ENCODE peak calls at places on chromosomes 12 and 14, in six cellular contexts. P is fibroblast of lung, W is cardiac muscle cell, F is WERI-Rb-1, J is astrocyte of the cerebellum, C is right lobe of liver. D is an unnamed sample.

GRCh38 chr12:109491671-109492070 is 14.2 kb downstream of the UBE3B start:
- DNase-seq in J (no peak), C (no peak), W (no peak), F (no peak), P (no peak), D (no peak)

GRCh38 chr12:51395283-51396230 is 4.4 kb upstream of the GALNT6 start:
- DNase-seq in W (no peak), P (no peak), C (no peak), J (no peak), F (no peak), D (no peak)

GRCh38 chr14:96682401-96682800 is 114.8 kb upstream of the VRK1 start:
- DNase-seq in J (no peak), C (no peak), P (no peak), F (no peak), W (no peak), D (no peak)

GRCh38 chr12:6384499-6385436 is 806 bp downstream of the LTBR start:
- DNase-seq in J (no peak), C (peak; percentile 76), F (no peak), W (no peak), P (no peak), D (no peak)

GRCh38 chr14:49659526-49660455 is 24.7 kb upstream of the DNAAF2 start:
- DNase-seq in C (no peak), W (no peak), J (no peak), F (no peak), P (no peak), D (no peak)

GRCh38 chr12:100215209-100215608 is 14.6 kb downstream of the ACTR6 start:
- DNase-seq in P (no peak), W (no peak), F (no peak), C (no peak), J (no peak), D (no peak)

GRCh38 chr14:65926935-65927700 is 514.6 kb downstream of the FUT8 start:
- DNase-seq in P (no peak), F (no peak), J (no peak), C (no peak), W (no peak), D (no peak)

GRCh38 chr12:48489012-48489411 is 6.7 kb downstream of the C12orf54 start:
- DNase-seq in W (peak; percentile 1), P (no peak), F (no peak), J (no peak), C (no peak), D (no peak)

GRCh38 chr14:26204954-26205479 is 392.8 kb downstream of the NOVA1 start:
- DNase-seq in W (peak; percentile 68), F (peak; percentile 5), J (peak; percentile 8), C (no peak), P (peak; percentile 30), D (peak; percentile 40)

GRCh38 chr12:116799955-116800354 is 61.8 kb downstream of the RNFT2 start:
- DNase-seq in J (no peak), W (no peak), P (no peak), C (no peak), F (no peak), D (no peak)
- TF ChIP-seq CTCF in J (no peak), W (no peak), P (no peak), C (no peak), F (no peak), D (no peak)

DNA sequence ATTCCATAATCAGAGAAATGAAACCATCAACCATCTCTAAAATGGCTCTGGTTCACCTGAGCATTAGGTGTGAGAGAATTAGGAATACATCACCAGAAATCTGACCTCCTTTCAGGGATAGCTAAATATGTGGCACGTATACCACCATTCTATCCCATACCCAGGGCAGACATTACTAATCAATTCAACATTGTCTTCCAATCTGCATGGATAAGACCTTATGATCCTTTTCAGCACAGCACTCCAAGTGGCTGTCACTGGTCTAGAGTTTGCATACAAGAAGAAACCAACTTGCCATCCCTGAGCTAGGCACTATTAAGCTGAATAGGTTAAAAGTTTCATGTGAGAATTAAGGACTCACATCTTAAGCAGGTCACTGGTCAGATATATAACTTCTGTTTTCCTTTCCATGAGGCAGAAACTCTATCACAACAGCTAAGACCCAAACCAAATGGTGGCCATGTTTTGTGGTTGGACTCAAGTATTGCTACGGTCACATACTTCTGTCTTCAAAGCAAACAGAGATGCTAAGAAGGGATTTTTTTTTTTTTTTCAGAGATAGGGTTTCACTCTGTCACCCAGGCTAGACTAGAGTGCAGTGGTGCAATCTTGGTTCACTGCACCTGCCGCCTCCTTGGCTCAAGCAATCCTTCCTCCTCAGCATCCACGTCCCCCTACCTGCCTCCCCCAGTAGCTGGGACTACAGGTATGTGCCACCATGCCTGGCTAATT is 249.0 kb downstream of the DPF3 start:
- DNase-seq in F (peak; percentile 34), W (no peak), J (no peak), C (no peak), P (no peak), D (no peak)
- TF ChIP-seq CTCF in F (peak; percentile 17), W (no peak), J (no peak), C (no peak), P (no peak), D (no peak)

GRCh38 chr14:22600027-22600426 is 1.9 kb downstream of the ABHD4 start:
- DNase-seq in J (no peak), F (no peak), C (no peak), W (no peak), P (no peak), D (no peak)

GRCh38 chr14:22599349-22599748 is 1.2 kb downstream of the ABHD4 start:
- DNase-seq in C (no peak), F (no peak), P (no peak), W (no peak), J (no peak), D (no peak)

GRCh38 chr14:22597771-22598098 is 365 bp upstream of the ABHD4 start:
- DNase-seq in C (no peak), W (peak; percentile 21), F (no peak), J (no peak), P (peak; percentile 16), D (no peak)

GRCh38 chr14:22598099-22598895 is at the start of gene ABHD4:
- DNase-seq in C (peak; percentile 92), P (peak; percentile 68), J (no peak), W (peak; percentile 75), F (peak; percentile 79), D (peak; percentile 66)

GRCh38 chr14:22598896-22599244 is 770 bp downstream of the ABHD4 start:
- DNase-seq in C (no peak), J (peak; percentile 28), P (peak; percentile 71), W (peak; percentile 44), F (peak; percentile 19), D (no peak)
- TF ChIP-seq CTCF in C (no peak), J (peak; percentile 45), P (peak; percentile 26), W (peak; percentile 31), F (no peak), D (no peak)

DNA sequence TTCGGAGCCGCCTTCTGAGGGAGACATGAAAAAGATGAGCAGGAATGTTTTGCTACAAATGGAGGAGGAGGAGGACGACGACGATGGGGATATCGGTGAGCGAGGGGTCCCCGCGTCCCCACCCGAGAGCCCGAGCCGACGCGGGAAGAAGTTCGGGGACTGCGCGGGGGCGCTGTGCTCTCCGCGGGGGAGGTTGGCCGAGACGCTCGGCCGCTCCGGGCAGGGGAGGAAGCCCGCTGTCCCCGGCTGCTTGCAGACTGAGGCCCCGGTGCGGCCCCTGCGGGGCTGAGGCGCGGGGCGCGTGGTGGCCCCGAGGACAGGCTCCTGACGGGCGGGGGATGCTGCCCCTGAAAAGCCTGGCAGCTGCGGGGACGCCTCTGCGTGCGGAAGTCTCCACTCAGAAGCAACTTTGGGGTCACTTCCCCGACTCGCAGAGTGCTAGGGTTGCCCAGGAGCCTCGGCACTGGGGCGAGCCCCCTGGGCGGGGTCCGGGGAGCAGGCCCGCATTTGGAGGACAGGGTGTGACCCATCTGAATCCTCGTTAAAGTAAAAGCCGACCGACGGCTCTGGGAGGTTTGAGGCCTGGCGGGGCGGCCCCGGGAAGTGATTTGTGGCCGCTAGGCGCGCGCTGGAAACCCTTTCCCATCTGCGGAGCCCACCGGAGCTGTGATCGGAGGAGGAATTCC is 545 bp downstream of the ANO6 start:
- DNase-seq in P (peak; percentile 48), W (peak; percentile 57), J (no peak), C (peak; percentile 74), F (peak; percentile 37), D (peak; percentile 58)
- TF ChIP-seq CTCF in P (peak; percentile 19), W (peak; percentile 43), J (peak; percentile 41), C (peak; percentile 35), F (peak; percentile 40), D (peak; percentile 54)

GRCh38 chr14:22112004-22112403 is 438.4 kb upstream of the OR4E1 start:
- DNase-seq in C (no peak), F (peak; percentile 7), W (no peak), P (no peak), J (no peak), D (peak; percentile 51)

GRCh38 chr14:22105643-22106042 is 432.0 kb upstream of the OR4E1 start:
- DNase-seq in C (no peak), F (no peak), P (no peak), W (no peak), J (no peak), D (no peak)

GRCh38 chr14:22104971-22105641 is 431.5 kb upstream of the OR4E1 start:
- DNase-seq in P (no peak), F (no peak), C (no peak), J (no peak), W (no peak), D (no peak)

GRCh38 chr14:22107734-22108133 is 434.1 kb upstream of the OR4E1 start:
- DNase-seq in W (no peak), C (no peak), F (no peak), P (no peak), J (no peak), D (no peak)

DNA sequence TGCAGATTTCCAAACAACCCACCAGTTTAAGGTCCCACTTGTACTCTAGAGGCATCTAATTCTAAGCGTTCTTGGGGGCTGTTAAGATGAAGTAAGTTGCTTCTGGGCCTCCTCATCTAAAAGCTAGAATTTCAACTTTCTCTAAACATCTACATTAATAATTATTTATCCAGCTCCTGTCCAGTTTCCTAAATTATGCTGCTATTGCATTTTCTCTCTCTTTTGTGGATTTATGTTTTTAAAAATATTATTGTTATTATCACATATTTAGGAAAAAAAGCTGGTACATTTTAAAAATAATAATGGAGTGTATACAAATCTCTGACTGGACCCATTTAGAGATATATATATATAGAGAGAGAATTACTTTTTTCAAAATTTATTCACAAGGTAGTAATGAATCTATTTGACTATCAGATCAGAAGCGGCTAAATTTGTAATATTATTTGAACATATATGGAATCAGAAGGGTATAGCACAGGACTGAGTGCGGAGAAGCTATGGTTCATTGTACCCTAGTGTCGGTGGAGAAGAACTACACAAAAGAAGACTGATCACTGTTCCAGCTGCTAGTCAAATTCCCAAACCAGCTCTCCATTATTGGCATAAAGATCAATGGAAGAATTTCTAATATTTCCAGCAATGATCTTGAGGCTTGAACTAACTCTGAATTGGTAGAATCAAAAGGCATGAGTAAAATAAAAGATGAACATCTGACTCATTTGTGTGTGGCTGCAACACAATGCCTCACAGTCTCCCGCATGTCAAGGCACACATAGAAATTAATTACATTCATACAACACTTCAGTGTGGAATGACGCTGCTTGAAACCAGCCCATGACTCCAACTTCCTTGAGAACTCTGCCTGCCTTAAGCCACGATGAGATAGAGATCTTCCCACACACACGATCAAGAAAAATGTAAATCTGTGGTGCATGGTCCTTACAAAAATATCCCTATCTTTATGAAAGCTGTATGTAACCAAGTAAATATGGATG is 433.4 kb upstream of the OR4E1 start:
- DNase-seq in F (no peak), C (no peak), P (no peak), W (no peak), J (no peak), D (no peak)
- TF ChIP-seq CTCF in F (no peak), C (no peak), P (no peak), W (no peak), J (no peak), D (peak; percentile 35)

GRCh38 chr12:113867258-113867657 is 98.9 kb downstream of the RBM19 start:
- DNase-seq in P (no peak), C (no peak), F (peak; percentile 55), W (peak; percentile 32), J (no peak), D (peak; percentile 30)
- TF ChIP-seq CTCF in P (no peak), C (no peak), F (peak; percentile 57), W (peak; percentile 53), J (peak; percentile 58), D (peak; percentile 58)